ENCODE peak calls at places on chromosomes 6 and 20, in nine cellular contexts. C is aorta, K is mucosa of descending colon, L is lung, A is neural progenitor cell, Q is sigmoid colon, O is tibial artery, X is fibroblast of lung, Z is pancreas. R is an unnamed sample.

GRCh38 chr6:148532698-148533097 is 190.1 kb downstream of the SASH1 start:
- DNase-seq in C (no peak), K (no peak), L (no peak), A (no peak), Q (no peak), O (no peak), X (no peak), Z (no peak), R (no peak)

GRCh38 chr6:51299649-51300380 is 481.1 kb downstream of the TFAP2B start:
- DNase-seq in C (no peak), K (no peak), L (no peak), A (no peak), Q (no peak), O (no peak), X (no peak), Z (no peak), R (no peak)

GRCh38 chr6:33933101-33933500 is 129.3 kb upstream of the MLN start:
- DNase-seq in C (no peak), K (no peak), L (no peak), A (no peak), Q (no peak), O (no peak), X (no peak), Z (no peak), R (no peak)

GRCh38 chr6:77762386-77762785 is 109.5 kb downstream of the MEI4 start:
- DNase-seq in C (no peak), K (no peak), L (no peak), A (no peak), Q (no peak), O (no peak), X (no peak), Z (no peak), R (no peak)

GRCh38 chr20:51650685-51651134 is 108.2 kb upstream of the NFATC2 start:
- DNase-seq in C (no peak), K (no peak), L (no peak), A (no peak), Q (no peak), O (no peak), X (peak; percentile 68), Z (no peak), R (no peak)

GRCh38 chr20:13147071-13147961 is 73.8 kb upstream of the ISM1 start:
- DNase-seq in C (no peak), K (no peak), L (no peak), A (no peak), Q (no peak), O (no peak), X (no peak), Z (no peak), R (no peak)

GRCh38 chr20:22466447-22467171 is 117.8 kb downstream of the FOXA2 start:
- DNase-seq in C (no peak), K (no peak), L (no peak), A (no peak), Q (no peak), O (no peak), X (no peak), Z (no peak), R (no peak)

GRCh38 chr6:57297505-57297904 is 19.9 kb upstream of the PRIM2 start:
- DNase-seq in C (no peak), K (no peak), L (no peak), A (no peak), Q (no peak), O (no peak), X (no peak), Z (no peak), R (no peak)

GRCh38 chr20:63748356-63749270 is 9.0 kb downstream of the SLC2A4RG start:
- DNase-seq in C (no peak), K (peak; percentile 47), L (no peak), A (no peak), Q (no peak), O (no peak), X (no peak), Z (no peak), R (no peak)

GRCh38 chr6:161835426-161836029 is 561.7 kb upstream of the AGPAT4 start:
- DNase-seq in C (no peak), K (no peak), L (peak; percentile 24), A (no peak), Q (no peak), O (no peak), X (no peak), Z (no peak), R (no peak)

GRCh38 chr20:51731771-51732453 is 36.3 kb downstream of the ATP9A start:
- DNase-seq in C (no peak), K (no peak), L (no peak), A (no peak), Q (no peak), O (no peak), X (peak; percentile 50), Z (no peak), R (no peak)

GRCh38 chr20:5945963-5946362 is 4.4 kb downstream of the TRMT6 start:
- DNase-seq in C (no peak), K (no peak), L (no peak), A (no peak), Q (no peak), O (no peak), X (peak; percentile 50), Z (no peak), R (no peak)

GRCh38 chr6:163338671-163339405 is 75.7 kb upstream of the QKI start:
- DNase-seq in C (no peak), K (no peak), L (no peak), A (peak; percentile 75), Q (no peak), O (peak; percentile 51), X (peak; percentile 94), Z (no peak), R (no peak)

GRCh38 chr6:95545691-95546090 is 31.6 kb upstream of the MANEA start:
- DNase-seq in C (no peak), K (no peak), L (no peak), A (no peak), Q (no peak), O (no peak), X (no peak), Z (no peak), R (no peak)

GRCh38 chr6:35146453-35146852 is 5.3 kb upstream of the TCP11 start:
- DNase-seq in C (peak; percentile 67), K (no peak), L (peak; percentile 44), A (peak; percentile 71), Q (no peak), O (peak; percentile 80), X (peak; percentile 45), Z (peak; percentile 63), R (no peak)

GRCh38 chr20:58803533-58803932 is 47.2 kb downstream of the GNAS-AS1 start:
- DNase-seq in C (no peak), K (no peak), L (no peak), A (no peak), Q (no peak), O (no peak), X (no peak), Z (no peak), R (no peak)

GRCh38 chr6:13573669-13574110 is 711 bp upstream of the SIRT5 start:
- DNase-seq in C (peak; percentile 67), K (peak; percentile 63), L (peak; percentile 35), A (peak; percentile 50), Q (peak; percentile 68), O (peak; percentile 81), X (peak; percentile 52), Z (no peak), R (peak; percentile 62)

GRCh38 chr6:114194362-114195343 is 148.2 kb downstream of the HS3ST5 start:
- DNase-seq in C (peak; percentile 54), K (no peak), L (peak; percentile 32), A (no peak), Q (no peak), O (no peak), X (peak; percentile 69), Z (no peak), R (no peak)

GRCh38 chr6:168871535-168872106 is 382.0 kb downstream of the THBS2 start:
- DNase-seq in C (no peak), K (no peak), L (no peak), A (no peak), Q (no peak), O (no peak), X (no peak), Z (no peak), R (no peak)

GRCh38 chr6:161943561-161943960 is 669.7 kb upstream of the AGPAT4 start:
- DNase-seq in C (no peak), K (no peak), L (no peak), A (no peak), Q (no peak), O (no peak), X (no peak), Z (no peak), R (no peak)

GRCh38 chr20:51359401-51359800 is 183.1 kb downstream of the NFATC2 start:
- DNase-seq in C (no peak), K (no peak), L (no peak), A (no peak), Q (no peak), O (no peak), X (no peak), Z (no peak), R (no peak)

GRCh38 chr6:156185113-156185512 is 592.1 kb upstream of the ARID1B start:
- DNase-seq in C (no peak), K (no peak), L (no peak), A (no peak), Q (no peak), O (no peak), X (no peak), Z (no peak), R (no peak)

GRCh38 chr20:64056889-64057627 is 5.9 kb upstream of the TCEA2 start:
- DNase-seq in C (no peak), K (no peak), L (no peak), A (peak; percentile 32), Q (no peak), O (no peak), X (no peak), Z (no peak), R (no peak)

GRCh38 chr6:41700577-41701347 is 34.6 kb downstream of the TFEB start:
- DNase-seq in C (no peak), K (no peak), L (no peak), A (peak; percentile 23), Q (no peak), O (no peak), X (no peak), Z (no peak), R (no peak)
- H3K4me1 ChIP-seq in C (no peaks in the 10 kb centered on the region), K (peaks cover 13% of the 10 kb centered on the region), L (peaks cover 6% of the 10 kb centered on the region), A (peaks cover 4% of the 10 kb centered on the region), Q (peaks cover 35% of the 10 kb centered on the region), O (peaks cover 14% of the 10 kb centered on the region), X (peaks cover 4% of the 10 kb centered on the region), Z (peaks cover 5% of the 10 kb centered on the region), R (no peaks in the 10 kb centered on the region)

GRCh38 chr20:44182135-44182765 is 4.7 kb downstream of the JPH2 start:
- DNase-seq in C (no peak), K (no peak), L (no peak), A (no peak), Q (no peak), O (no peak), X (no peak), Z (no peak), R (no peak)
- H3K4me1 ChIP-seq in C (no peaks in the 10 kb centered on the region), K (peaks cover 10% of the 10 kb centered on the region), L (peaks cover 4% of the 10 kb centered on the region), A (peaks cover 13% of the 10 kb centered on the region), Q (peaks cover 49% of the 10 kb centered on the region), O (peaks cover 29% of the 10 kb centered on the region), X (peaks cover 9% of the 10 kb centered on the region), Z (peaks cover 5% of the 10 kb centered on the region), R (no peaks in the 10 kb centered on the region)

GRCh38 chr6:111173946-111174345 is 86.6 kb downstream of the SLC16A10 start:
- DNase-seq in C (no peak), K (no peak), L (no peak), A (no peak), Q (no peak), O (no peak), X (no peak), Z (no peak), R (no peak)
- H3K4me1 ChIP-seq in C (no peaks in the 10 kb centered on the region), K (no peaks in the 10 kb centered on the region), L (no peaks in the 10 kb centered on the region), A (no peaks in the 10 kb centered on the region), Q (no peaks in the 10 kb centered on the region), O (no peaks in the 10 kb centered on the region), X (no peaks in the 10 kb centered on the region), Z (peaks cover 31% of the 10 kb centered on the region), R (no peaks in the 10 kb centered on the region)

GRCh38 chr6:15266423-15266996 is 20.6 kb downstream of the JARID2 start:
- DNase-seq in C (no peak), K (no peak), L (no peak), A (no peak), Q (no peak), O (no peak), X (no peak), Z (no peak), R (no peak)
- H3K4me1 ChIP-seq in C (no peaks in the 10 kb centered on the region), K (peaks cover 34% of the 10 kb centered on the region), L (peaks cover 22% of the 10 kb centered on the region), A (peaks cover 59% of the 10 kb centered on the region), Q (peaks cover 56% of the 10 kb centered on the region), O (peaks cover 8% of the 10 kb centered on the region), X (peaks cover 25% of the 10 kb centered on the region), Z (peaks cover 39% of the 10 kb centered on the region), R (peaks cover 25% of the 10 kb centered on the region)